ENCODE peak calls at places on chromosomes 12 and 14, in six cellular contexts. Y is endodermal cell, R is H54, N is WTC11, V is IMR-90, X is glutamatergic neuron. C is an unnamed sample.

GRCh38 chr14:24299255-24300191 is at the start of the genes DHRS1 and NOP9:
- DNase-seq in Y (peak; percentile 97), R (peak; percentile 53), N (peak; percentile 94), V (peak; percentile 85), X (peak; percentile 93), C (peak; percentile 87)

GRCh38 chr12:31750747-31751039 is 21.9 kb upstream of the AMN1 start:
- DNase-seq in Y (no peak), R (no peak), N (no peak), V (no peak), X (no peak), C (peak; percentile 19)

GRCh38 chr14:38442208-38442607 is 186.3 kb upstream of the CLEC14A start:
- DNase-seq in Y (no peak), R (no peak), N (no peak), V (no peak), X (no peak), C (no peak)

GRCh38 chr12:100877776-100878175 is 83.2 kb downstream of the ANO4 start:
- DNase-seq in Y (no peak), R (peak; percentile 10), N (no peak), V (no peak), X (no peak), C (no peak)

GRCh38 chr14:73462078-73462715 is 3.9 kb upstream of the NUMB start:
- DNase-seq in Y (peak; percentile 55), R (no peak), N (no peak), V (peak; percentile 43), X (no peak), C (peak; percentile 89)

GRCh38 chr14:24310666-24311604 is at the start of gene LTB4R:
- DNase-seq in Y (no peak), R (no peak), N (peak; percentile 78), V (peak; percentile 73), X (peak; percentile 82), C (no peak)

GRCh38 chr14:68394719-68395117 is 398.1 kb downstream of the ZFP36L1 start:
- DNase-seq in Y (no peak), R (no peak), N (peak; percentile 25), V (no peak), X (peak; percentile 36), C (no peak)

GRCh38 chr12:100656806-100657205 is 83.3 kb downstream of the GAS2L3 start:
- DNase-seq in Y (no peak), R (no peak), N (no peak), V (no peak), X (no peak), C (no peak)

GRCh38 chr12:12441891-12442461 is 85.1 kb downstream of the BORCS5 start:
- DNase-seq in Y (no peak), R (no peak), N (no peak), V (peak; percentile 39), X (no peak), C (no peak)

GRCh38 chr14:44657688-44658388 is 150.8 kb upstream of the FSCB start:
- DNase-seq in Y (peak; percentile 44), R (no peak), N (no peak), V (peak; percentile 0), X (no peak), C (no peak)

GRCh38 chr14:102819176-102819628 is 42.0 kb downstream of the TRAF3 start:
- DNase-seq in Y (no peak), R (no peak), N (no peak), V (no peak), X (no peak), C (no peak)

GRCh38 chr14:57833304-57833703 is 32.6 kb downstream of the SLC35F4 start:
- DNase-seq in Y (peak; percentile 57), R (peak; percentile 30), N (no peak), V (peak; percentile 88), X (no peak), C (peak; percentile 41)

GRCh38 chr14:34003691-34004090 is 52.8 kb upstream of the EGLN3 start:
- DNase-seq in Y (no peak), R (no peak), N (no peak), V (no peak), X (no peak), C (no peak)

GRCh38 chr12:75086086-75087038 is 123.3 kb downstream of the KCNC2 start:
- DNase-seq in Y (no peak), R (no peak), N (no peak), V (peak; percentile 1), X (no peak), C (no peak)

C was measured in A549.